ENCODE peak calls at places on chromosomes 3 and 15, in six cellular contexts. T is stimulated activated naive CD8-positive, alpha-beta T cell treated with anti-CD3 and anti-CD28 coated beads, Interleukin-15, Interleukin-2, amounts not matched to agents 100 U/mL and 50 U/mL, for 24 hours; U is neuronal stem cell; Y is CD8-positive, alpha-beta T cell; G is NCI-H1105; Z is NCI-H774. M is an unnamed sample.

GRCh38 chr3:114848087-114848486 is 299.0 kb downstream of the ZBTB20 start:
- DNase-seq in Z (no peak), U (no peak), G (no peak), T (no peak), Y (no peak), M (no peak)

GRCh38 chr15:53670701-53671100 is 88.8 kb downstream of the WDR72 start:
- DNase-seq in T (no peak), Y (no peak), G (no peak), Z (no peak), U (no peak), M (no peak)

GRCh38 chr15:98657721-98658120 is 9.4 kb downstream of the IGF1R start:
- DNase-seq in Y (no peak), G (no peak), Z (no peak), T (no peak), U (no peak), M (no peak)

GRCh38 chr15:50135123-50135541 is 16.1 kb upstream of the ATP8B4 start:
- DNase-seq in G (no peak), Y (no peak), T (peak; percentile 62), Z (no peak), U (no peak), M (no peak)

GRCh38 chr3:33146791-33147445 is 33.1 kb downstream of the CRTAP start:
- DNase-seq in Y (peak; percentile 9), U (no peak), G (no peak), T (no peak), Z (no peak), M (no peak)

GRCh38 chr3:27089063-27089462 is 280.1 kb downstream of the NEK10 start:
- DNase-seq in T (no peak), Y (no peak), G (no peak), U (no peak), Z (no peak), M (no peak)

GRCh38 chr15:49492834-49493233 is 69.8 kb downstream of the FGF7 start:
- DNase-seq in Z (no peak), G (no peak), U (no peak), T (no peak), Y (no peak), M (no peak)

GRCh38 chr3:66398228-66399025 is 102.4 kb downstream of the LRIG1 start:
- DNase-seq in T (no peak), Z (no peak), G (no peak), Y (no peak), U (no peak), M (no peak)

GRCh38 chr15:38065721-38066120 is 131.3 kb downstream of the TMCO5A start:
- DNase-seq in U (no peak), G (no peak), T (no peak), Z (no peak), Y (no peak), M (no peak)

GRCh38 chr3:190694335-190695001 is 168.0 kb downstream of the GMNC start:
- DNase-seq in T (no peak), Y (no peak), U (no peak), G (no peak), Z (no peak), M (no peak)

GRCh38 chr15:64875641-64876223 is 34.0 kb downstream of the PLEKHO2 start:
- DNase-seq in U (no peak), G (no peak), T (no peak), Z (no peak), Y (no peak), M (peak; percentile 17)

GRCh38 chr15:69805248-69805953 is 292.3 kb downstream of the TLE3 start:
- DNase-seq in G (no peak), T (no peak), U (no peak), Z (no peak), Y (no peak), M (no peak)

GRCh38 chr15:42069496-42070275 is 24.7 kb downstream of the PLA2G4D start:
- DNase-seq in U (no peak), Z (no peak), Y (no peak), G (no peak), T (no peak), M (no peak)

GRCh38 chr15:35519536-35520149 is 26.3 kb downstream of the DPH6 start:
- DNase-seq in Z (peak; percentile 30), G (peak; percentile 23), U (peak; percentile 41), Y (no peak), T (no peak), M (no peak)

GRCh38 chr3:94009612-94010011 is 18.8 kb downstream of the STX19 start:
- DNase-seq in Y (no peak), G (no peak), T (no peak), Z (no peak), U (no peak), M (no peak)

GRCh38 chr3:48130321-48130881 is 57.8 kb downstream of the CDC25A start:
- DNase-seq in U (no peak), Z (no peak), G (no peak), T (no peak), Y (no peak), M (no peak)

GRCh38 chr3:65534825-65535224 is 503.9 kb downstream of the MAGI1 start:
- DNase-seq in Z (no peak), G (no peak), Y (no peak), T (no peak), U (no peak), M (no peak)

GRCh38 chr3:124260206-124260915 is 268.4 kb upstream of the ROPN1 start:
- DNase-seq in G (no peak), U (no peak), Y (no peak), T (no peak), Z (no peak), M (no peak)

GRCh38 chr3:157122116-157122515 is 37.8 kb downstream of the CCNL1 start:
- DNase-seq in Z (no peak), Y (no peak), G (no peak), U (no peak), T (no peak), M (no peak)

GRCh38 chr3:146655333-146655996 is 50.3 kb upstream of the PLSCR5 start:
- DNase-seq in G (no peak), U (no peak), Y (no peak), Z (no peak), T (no peak), M (no peak)

GRCh38 chr3:79344876-79345871 is 422.6 kb downstream of the ROBO1 start:
- DNase-seq in G (no peak), T (no peak), U (no peak), Y (no peak), Z (no peak), M (no peak)

M was measured in T-helper 2 cell.